ENCODE peak calls at places on chromosomes 5 and 9, in six cellular contexts. W is A549, P is transverse colon, B is ovary, R is heart left ventricle, D is uterus. T is an unnamed sample.
A peak's percentile ranks its signal among the peaks of the same experiment; 100 is the strongest.

GRCh38 chr5:35924122-35924949 is 14.1 kb downstream of the CAPSL start:
- DNase-seq in P (no peak), R (no peak), W (no peak), B (no peak), D (no peak), T (no peak)

GRCh38 chr9:14313378-14313940 is 482 bp downstream of the NFIB start:
- DNase-seq in W (peak; percentile 63), R (no peak), D (no peak), B (no peak), P (peak; percentile 33), T (peak; percentile 30)

GRCh38 chr9:105126233-105126632 is 118.2 kb upstream of the SLC44A1 start:
- DNase-seq in B (no peak), P (no peak), R (no peak), W (no peak), D (no peak), T (no peak)

GRCh38 chr5:8685704-8686103 is 816.8 kb downstream of the MTRR start:
- DNase-seq in R (no peak), W (no peak), P (no peak), D (no peak), B (no peak), T (no peak)

GRCh38 chr9:3398232-3398648 is 127.6 kb downstream of the RFX3 start:
- DNase-seq in R (no peak), B (no peak), W (no peak), D (no peak), P (no peak), T (no peak)

GRCh38 chr9:116372081-116372673 is 218.6 kb downstream of the PAPPA start:
- DNase-seq in R (no peak), W (no peak), P (no peak), D (no peak), B (no peak), T (no peak)

GRCh38 chr5:178383919-178384814 is 151.6 kb upstream of the PHYKPL start:
- DNase-seq in R (no peak), D (no peak), W (no peak), P (no peak), B (no peak), T (no peak)

GRCh38 chr5:176175101-176175852 is 62.9 kb upstream of the SIMC1 start:
- DNase-seq in D (no peak), P (no peak), B (no peak), R (no peak), W (no peak), T (no peak)

GRCh38 chr9:133609311-133610098 is at the start of gene FAM163B:
- DNase-seq in D (peak; percentile 30), W (no peak), R (no peak), P (no peak), B (peak; percentile 69), T (peak; percentile 35)

GRCh38 chr5:21711854-21712752 is 1141.0 kb downstream of the CDH12 start:
- DNase-seq in D (no peak), W (no peak), P (no peak), R (no peak), B (no peak), T (no peak)

GRCh38 chr5:79488058-79488457 is 25.9 kb downstream of the HOMER1 start:
- DNase-seq in W (no peak), B (no peak), P (no peak), D (no peak), R (no peak), T (no peak)

GRCh38 chr5:17132444-17133083 is 84.9 kb upstream of the BASP1 start:
- DNase-seq in R (no peak), W (peak; percentile 37), B (no peak), D (no peak), P (no peak), T (no peak)

GRCh38 chr5:137201876-137202275 is 297.2 kb downstream of the SPOCK1 start:
- DNase-seq in B (no peak), D (peak; percentile 19), W (peak; percentile 31), R (peak; percentile 35), P (no peak), T (no peak)

GRCh38 chr9:7117676-7118561 is 360.1 kb downstream of the KDM4C start:
- DNase-seq in R (no peak), P (no peak), D (no peak), B (no peak), W (no peak), T (no peak)

GRCh38 chr5:181181650-181182565 is 23.1 kb downstream of the TRIM7 start:
- DNase-seq in B (no peak), D (peak; percentile 46), P (peak; percentile 79), W (peak; percentile 89), R (peak; percentile 68), T (peak; percentile 69)

GRCh38 chr5:32320576-32320975 is 7.8 kb upstream of the MTMR12 start:
- DNase-seq in W (no peak), D (no peak), R (no peak), P (no peak), B (no peak), T (no peak)

GRCh38 chr9:4750021-4750673 is 9.1 kb upstream of the AK3 start:
- DNase-seq in B (no peak), D (no peak), P (no peak), W (peak; percentile 46), R (peak; percentile 37), T (no peak)

GRCh38 chr5:11384441-11385250 is 519.6 kb downstream of the CTNND2 start:
- DNase-seq in P (no peak), B (peak; percentile 55), W (no peak), D (no peak), R (no peak), T (no peak)

GRCh38 chr9:93254061-93254481 is 70.1 kb downstream of the WNK2 start:
- DNase-seq in P (no peak), D (no peak), B (no peak), R (no peak), W (no peak), T (no peak)

GRCh38 chr9:36158917-36159316 is 10.3 kb upstream of the CCIN start:
- DNase-seq in P (no peak), D (no peak), B (no peak), R (no peak), W (no peak), T (no peak)

GRCh38 chr9:26850995-26851394 is 41.6 kb downstream of the CAAP1 start:
- DNase-seq in B (no peak), P (no peak), D (no peak), W (no peak), R (no peak), T (no peak)

GRCh38 chr5:17370651-17371050 is 127.4 kb upstream of the TAF11L2 start:
- DNase-seq in R (no peak), D (no peak), B (no peak), W (no peak), P (no peak), T (no peak)

GRCh38 chr9:2041736-2042135 is 26.6 kb downstream of the SMARCA2 start:
- DNase-seq in B (no peak), W (no peak), R (no peak), P (no peak), D (no peak), T (no peak)

GRCh38 chr5:56588636-56589485 is 226.5 kb upstream of the MAP3K1 start:
- DNase-seq in B (peak; percentile 22), W (no peak), R (peak; percentile 74), D (peak; percentile 17), P (peak; percentile 78), T (peak; percentile 19)

GRCh38 chr9:105191508-105192118 is 52.8 kb upstream of the SLC44A1 start:
- DNase-seq in D (peak; percentile 24), P (no peak), R (no peak), B (no peak), W (peak; percentile 89), T (peak; percentile 72)

GRCh38 chr5:153256-153655 is 38.0 kb upstream of the LRRC14B start:
- DNase-seq in W (no peak), R (no peak), D (no peak), P (no peak), B (no peak), T (no peak)

GRCh38 chr9:111743275-111743674 is 51.5 kb downstream of the SHOC1 start:
- DNase-seq in R (no peak), D (no peak), W (peak; percentile 83), P (no peak), B (no peak), T (no peak)

GRCh38 chr9:124258765-124259272 is 1.1 kb downstream of the NEK6 start:
- DNase-seq in W (no peak), R (no peak), B (no peak), P (peak; percentile 37), D (no peak), T (no peak)

GRCh38 chr5:39452846-39453245 is 28.1 kb upstream of the DAB2 start:
- DNase-seq in W (no peak), B (no peak), D (no peak), P (no peak), R (no peak), T (no peak)

GRCh38 chr5:88834499-88834898 is 48.5 kb downstream of the MEF2C start:
- DNase-seq in D (no peak), W (no peak), R (no peak), P (no peak), B (no peak), T (no peak)

GRCh38 chr5:90227688-90228087 is 181.9 kb downstream of the CETN3 start:
- DNase-seq in W (no peak), P (peak; percentile 78), B (no peak), D (peak; percentile 15), R (no peak), T (no peak)

GRCh38 chr5:74035521-74035937 is 409.5 kb downstream of the ARHGEF28 start:
- DNase-seq in W (peak; percentile 61), P (no peak), D (peak; percentile 51), B (peak; percentile 62), R (no peak), T (peak; percentile 27)
- TF ChIP-seq CTCF in W (peak; percentile 59), P (peak; percentile 31), D (peak; percentile 49), B (peak; percentile 34), R (peak; percentile 66), T (peak; percentile 27)

DNA sequence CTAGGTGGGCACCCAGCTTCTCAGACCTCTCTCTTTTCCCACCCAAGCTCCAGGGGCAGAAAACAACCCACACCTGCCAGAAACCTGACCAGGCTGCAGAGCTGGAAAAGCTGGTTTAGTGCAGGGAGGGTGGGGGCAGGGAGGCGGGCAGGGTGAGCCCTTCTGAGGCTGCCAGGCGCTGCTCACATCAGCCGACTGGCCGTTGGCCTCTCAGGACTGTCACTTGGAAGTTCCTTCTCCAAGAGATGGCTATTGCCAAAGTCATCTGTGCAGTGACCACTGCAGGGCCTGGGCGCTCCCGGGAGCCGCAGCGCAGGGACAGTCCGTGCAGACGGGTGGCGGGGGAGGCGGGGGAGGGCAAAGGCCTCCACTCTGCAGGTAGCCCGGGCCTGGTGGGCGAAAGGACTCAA is 204.9 kb upstream of the IER5L start:
- DNase-seq in R (peak; percentile 62), D (no peak), W (no peak), B (peak; percentile 62), P (peak; percentile 86), T (peak; percentile 74)
- TF ChIP-seq POLR2A in R (no peak), D (no peak), W (no peak), B (no peak), P (peak; percentile 9), T (peak; percentile 35)

DNA sequence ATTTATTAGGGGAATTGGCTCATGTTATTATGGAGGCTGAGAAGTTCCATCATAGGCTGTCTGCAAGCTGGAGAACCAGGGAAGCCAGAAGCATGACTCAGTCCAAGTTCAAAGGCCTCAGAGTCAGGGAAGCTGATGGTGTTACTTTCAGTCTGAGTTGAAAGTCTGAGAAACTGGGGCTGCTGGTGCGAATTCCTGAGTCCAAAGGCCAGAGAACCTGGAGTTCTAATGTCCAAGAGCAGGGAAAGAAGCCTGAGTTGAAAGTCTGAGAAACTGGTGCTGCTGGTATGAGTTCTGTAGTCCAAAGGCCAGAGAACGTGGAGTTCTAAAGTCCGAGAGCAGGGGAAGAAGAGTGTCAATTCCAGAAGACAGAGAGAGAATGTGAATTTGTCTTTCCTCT is 641.1 kb downstream of the ISL1 start:
- DNase-seq in P (no peak), W (no peak), B (no peak), R (no peak), D (no peak), T (no peak)
- TF ChIP-seq CTCF in P (no peak), W (no peak), B (no peak), R (no peak), D (no peak), T (no peak)

GRCh38 chr5:142769793-142770649 is at the start of gene ARHGAP26:
- DNase-seq in B (peak; percentile 95), P (peak; percentile 98), W (peak; percentile 95), R (peak; percentile 99), D (peak; percentile 96), T (peak; percentile 98)
- TF ChIP-seq POLR2A in B (peak; percentile 99), P (peak; percentile 99), W (peak; percentile 93), R (peak; percentile 100), D (peak; percentile 100), T (peak; percentile 96)